ENCODE peak calls at places on chromosomes 4 and X, in six cellular contexts. O, L, P, E, Y and X are unnamed samples.

GRCh38 chr4:4343038-4343437 is 43.9 kb upstream of the NSG1 start:
- DNase-seq in E (no peak), P (no peak), L (no peak), Y (no peak), O (no peak), X (no peak)

GRCh38 chrX:153573999-153574398 is 24.9 kb downstream of the CCNQ start:
- DNase-seq in L (no peak), P (no peak), E (no peak), Y (peak; percentile 56), O (no peak), X (no peak)

GRCh38 chr4:22315643-22316042 is 200.2 kb downstream of the ADGRA3 start:
- DNase-seq in P (no peak), E (no peak), L (no peak), O (peak; percentile 13), Y (no peak), X (no peak)

GRCh38 chr4:41216294-41217019 is 2.1 kb upstream of the APBB2 start:
- DNase-seq in E (no peak), O (peak; percentile 95), L (peak; percentile 85), P (peak; percentile 93), Y (peak; percentile 89), X (peak; percentile 70)

GRCh38 chr4:169971456-169972015 is 54.7 kb downstream of the MFAP3L start:
- DNase-seq in L (no peak), E (no peak), Y (no peak), O (no peak), P (no peak), X (no peak)

GRCh38 chr4:155433636-155434360 is 57.0 kb upstream of the MAP9 start:
- DNase-seq in P (no peak), Y (no peak), L (no peak), E (no peak), O (no peak), X (no peak)

GRCh38 chr4:150176559-150176958 is 98.3 kb downstream of the DCLK2 start:
- DNase-seq in E (no peak), Y (no peak), O (peak; percentile 67), P (no peak), L (no peak), X (peak; percentile 47)

GRCh38 chr4:129218355-129218754 is 122.4 kb downstream of the C4orf33 start:
- DNase-seq in Y (no peak), O (peak; percentile 15), E (no peak), L (no peak), P (no peak), X (peak; percentile 8)

GRCh38 chr4:40648742-40649281 is 19.1 kb upstream of the RBM47 start:
- DNase-seq in O (no peak), E (no peak), L (no peak), P (no peak), Y (no peak), X (no peak)

GRCh38 chrX:48022740-48023139 is 16.0 kb downstream of the SPACA5 start:
- DNase-seq in L (no peak), O (no peak), E (no peak), Y (no peak), P (no peak), X (no peak)

GRCh38 chr4:178955614-178956013 is 1513.4 kb upstream of the AGA start:
- DNase-seq in O (no peak), L (no peak), E (no peak), Y (no peak), P (no peak), X (no peak)

GRCh38 chr4:113248320-113248719 is 198.9 kb downstream of the ANK2 start:
- DNase-seq in O (no peak), P (no peak), L (no peak), E (no peak), Y (no peak), X (no peak)

GRCh38 chr4:174972911-174973310 is 54.8 kb downstream of the ADAM29 start:
- DNase-seq in L (no peak), E (no peak), O (no peak), Y (no peak), P (no peak), X (no peak)

GRCh38 chrX:37883196-37883595 is 35.8 kb upstream of the DYNLT3 start:
- DNase-seq in Y (no peak), E (no peak), P (no peak), O (no peak), L (no peak), X (no peak)

GRCh38 chr4:187475901-187476300 is 519.7 kb upstream of the ZFP42 start:
- DNase-seq in P (no peak), Y (no peak), L (no peak), E (no peak), O (no peak), X (no peak)

GRCh38 chrX:19602866-19603620 is 87.7 kb upstream of the MAP3K15 start:
- DNase-seq in Y (no peak), L (no peak), O (peak; percentile 52), P (no peak), E (no peak), X (no peak)

GRCh38 chrX:46268429-46268828 is 276.8 kb downstream of the ZNF674 start:
- DNase-seq in Y (no peak), P (no peak), O (no peak), L (no peak), E (no peak), X (no peak)

GRCh38 chr4:94917146-94917545 is 159.4 kb downstream of the BMPR1B start:
- DNase-seq in L (no peak), E (no peak), P (no peak), Y (no peak), O (no peak), X (no peak)

GRCh38 chrX:57930051-57930450 is 19.8 kb upstream of the ZXDA start:
- DNase-seq in L (no peak), Y (no peak), O (no peak), E (no peak), P (no peak), X (no peak)

GRCh38 chr4:151169223-151169622 is 69.8 kb downstream of the RPS3A start:
- DNase-seq in L (peak; percentile 71), O (peak; percentile 95), E (no peak), Y (no peak), P (peak; percentile 79), X (peak; percentile 77)

GRCh38 chr4:109497511-109497910 is 62.5 kb upstream of the MCUB start:
- DNase-seq in P (no peak), O (no peak), E (no peak), L (no peak), Y (no peak), X (no peak)